ENCODE peak calls at places on chromosome 21, in eight cellular contexts. H is CD4-positive, alpha-beta memory T cell; M is heart left ventricle; D is GM12878; B is adrenal gland; I is spleen; W is ovary; Q is CD8-positive, alpha-beta T cell. V is an unnamed sample. For H3K4me1, the result is how much of the 10 kb centered on the place peaks cover.

GRCh38 chr21:24369751-24370150 is 1237.5 kb downstream of the MRPL39 start:
- DNase-seq in H (no peak), M (no peak), D (no peak), B (no peak), I (no peak), W (no peak), Q (no peak), V (no peak)

GRCh38 chr21:17472592-17473271 is 40.1 kb upstream of the CXADR start:
- DNase-seq in H (no peak), M (no peak), D (no peak), B (no peak), I (no peak), W (no peak), Q (no peak), V (no peak)

GRCh38 chr21:14740116-14740515 is 194.0 kb upstream of the SAMSN1 start:
- DNase-seq in H (no peak), M (no peak), D (no peak), B (no peak), I (no peak), W (no peak), Q (no peak), V (no peak)

GRCh38 chr21:42799948-42800347 is 79.4 kb downstream of the WDR4 start:
- DNase-seq in H (no peak), M (no peak), D (no peak), B (no peak), I (peak), W (no peak), Q (no peak), V (no peak)

GRCh38 chr21:16176570-16176969 is 446.8 kb downstream of the USP25 start:
- DNase-seq in H (no peak), M (no peak), D (no peak), B (no peak), I (no peak), W (no peak), Q (no peak), V (no peak)

GRCh38 chr21:15968911-15969310 is 239.1 kb downstream of the USP25 start:
- DNase-seq in H (no peak), M (no peak), D (no peak), B (no peak), I (no peak), W (no peak), Q (no peak), V (no peak)

GRCh38 chr21:26453258-26453657 is 119.8 kb downstream of the CYYR1 start:
- DNase-seq in H (no peak), M (no peak), D (no peak), B (no peak), I (no peak), W (no peak), Q (no peak), V (no peak)

GRCh38 chr21:14050121-14050520 is 160.6 kb downstream of the LIPI start:
- DNase-seq in H (no peak), M (no peak), D (no peak), B (no peak), I (no peak), W (no peak), Q (no peak), V (no peak)

GRCh38 chr21:31874817-31875216 is 2.0 kb downstream of the HUNK start:
- DNase-seq in H (no peak), M (no peak), D (no peak), B (no peak), I (peak), W (no peak), Q (no peak), V (no peak)

GRCh38 chr21:39633043-39633442 is 20.3 kb downstream of the B3GALT5 start:
- DNase-seq in H (no peak), M (no peak), D (no peak), B (no peak), I (no peak), W (no peak), Q (no peak), V (no peak)

GRCh38 chr21:39612233-39613028 is at the start of gene B3GALT5:
- DNase-seq in H (no peak), M (no peak), D (no peak), B (no peak), I (no peak), W (no peak), Q (no peak), V (no peak)

GRCh38 chr21:26007911-26008579 is 162.5 kb downstream of the APP start:
- DNase-seq in H (no peak), M (no peak), D (no peak), B (no peak), I (no peak), W (no peak), Q (no peak), V (no peak)

GRCh38 chr21:29148535-29148934 is 18.1 kb downstream of the MAP3K7CL start:
- DNase-seq in H (no peak), M (no peak), D (no peak), B (no peak), I (no peak), W (no peak), Q (no peak), V (no peak)

GRCh38 chr21:26954591-26955214 is 12.2 kb downstream of the ADAMTS5 start:
- DNase-seq in H (no peak), M (no peak), D (no peak), B (no peak), I (no peak), W (no peak), Q (no peak), V (no peak)

GRCh38 chr21:36321325-36322082 is 1.5 kb downstream of the MORC3 start:
- DNase-seq in H (no peak), M (no peak), D (no peak), B (peak), I (peak), W (no peak), Q (peak), V (peak)

GRCh38 chr21:36320421-36321324 is 676 bp downstream of the MORC3 start:
- DNase-seq in H (no peak), M (peak), D (peak), B (peak), I (peak), W (peak), Q (no peak), V (no peak)

GRCh38 chr21:36325373-36326010 is 5.5 kb downstream of the MORC3 start:
- DNase-seq in H (no peak), M (no peak), D (no peak), B (no peak), I (no peak), W (no peak), Q (no peak), V (no peak)

GRCh38 chr21:36322083-36322424 is 2.1 kb downstream of the MORC3 start:
- DNase-seq in H (no peak), M (no peak), D (no peak), B (no peak), I (no peak), W (no peak), Q (no peak), V (no peak)

GRCh38 chr21:36323032-36323431 is 3.0 kb downstream of the MORC3 start:
- DNase-seq in H (no peak), M (no peak), D (no peak), B (no peak), I (no peak), W (no peak), Q (no peak), V (no peak)
- H3K4me1 ChIP-seq in H (under half), M (under half), D (under half), B (under half), I (half or more), W (under half), Q (under half), V (under half)

GRCh38 chr21:45291613-45292398 is 4.1 kb upstream of the POFUT2 start:
- DNase-seq in H (no peak), M (peak), D (no peak), B (peak), I (peak), W (peak), Q (no peak), V (no peak)

GRCh38 chr21:45293726-45294401 is 6.2 kb upstream of the POFUT2 start:
- DNase-seq in H (no peak), M (peak), D (no peak), B (no peak), I (peak), W (peak), Q (no peak), V (peak)

GRCh38 chr21:45294509-45295291 is 7.0 kb upstream of the POFUT2 start:
- DNase-seq in H (no peak), M (peak), D (no peak), B (peak), I (peak), W (peak), Q (no peak), V (no peak)

GRCh38 chr21:45292399-45293213 is 4.9 kb upstream of the POFUT2 start:
- DNase-seq in H (peak), M (peak), D (no peak), B (peak), I (peak), W (peak), Q (peak), V (peak)

GRCh38 chr21:45293214-45293725 is 5.6 kb upstream of the POFUT2 start:
- DNase-seq in H (no peak), M (peak), D (no peak), B (peak), I (no peak), W (peak), Q (no peak), V (no peak)
- H3K4me1 ChIP-seq in H (under half), M (under half), D (under half), B (under half), I (half or more), W (under half), Q (under half), V (under half)

GRCh38 chr21:45126085-45126687 is 51.8 kb downstream of the ADARB1 start:
- DNase-seq in H (no peak), M (no peak), D (no peak), B (peak), I (no peak), W (no peak), Q (no peak), V (no peak)
- H3K4me1 ChIP-seq in H (under half), M (under half), D (under half), B (under half), I (half or more), W (under half), Q (under half), V (under half)

GRCh38 chr21:35025206-35026152 is 23.6 kb downstream of the RUNX1 start:
- DNase-seq in H (no peak), M (no peak), D (no peak), B (no peak), I (no peak), W (no peak), Q (no peak), V (no peak)
- H3K4me1 ChIP-seq in H (half or more), M (under half), D (under half), B (under half), I (half or more), W (under half), Q (half or more), V (half or more)

DNA sequence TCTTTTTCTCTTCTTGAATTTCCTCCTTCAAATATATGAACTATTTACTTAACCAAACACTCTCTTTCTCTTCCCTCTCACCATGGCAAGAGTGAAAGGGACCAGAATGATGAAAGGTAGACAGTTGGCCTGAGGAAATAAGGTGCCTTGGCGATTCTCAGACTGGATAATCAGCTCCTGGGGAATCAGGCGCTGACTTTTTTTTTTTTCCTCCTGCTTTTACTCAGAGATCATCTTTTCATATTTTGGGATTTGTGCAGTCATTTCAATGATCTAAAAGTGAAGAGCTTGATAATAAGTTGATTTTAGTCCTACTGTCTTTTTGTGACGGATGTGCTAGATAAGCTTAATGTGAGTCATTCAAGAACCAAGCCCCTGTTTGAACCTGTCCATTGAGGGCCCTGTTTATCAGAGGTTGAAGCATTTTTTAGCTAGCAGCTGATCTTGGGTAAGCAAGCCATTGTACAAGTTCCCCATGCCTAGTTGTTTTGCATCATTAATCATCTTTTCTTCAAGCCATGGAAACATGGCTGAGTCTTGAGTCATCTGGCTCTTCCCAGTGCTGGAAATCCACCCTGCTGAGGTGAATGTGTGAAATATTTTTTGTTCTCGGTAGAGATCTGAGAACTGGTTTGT is 40.8 kb downstream of the ITSN1 start:
- DNase-seq in H (no peak), M (no peak), D (no peak), B (peak), I (no peak), W (no peak), Q (no peak), V (no peak)
- H3K4me1 ChIP-seq in H (under half), M (under half), D (under half), B (under half), I (under half), W (under half), Q (under half), V (under half)

DNA sequence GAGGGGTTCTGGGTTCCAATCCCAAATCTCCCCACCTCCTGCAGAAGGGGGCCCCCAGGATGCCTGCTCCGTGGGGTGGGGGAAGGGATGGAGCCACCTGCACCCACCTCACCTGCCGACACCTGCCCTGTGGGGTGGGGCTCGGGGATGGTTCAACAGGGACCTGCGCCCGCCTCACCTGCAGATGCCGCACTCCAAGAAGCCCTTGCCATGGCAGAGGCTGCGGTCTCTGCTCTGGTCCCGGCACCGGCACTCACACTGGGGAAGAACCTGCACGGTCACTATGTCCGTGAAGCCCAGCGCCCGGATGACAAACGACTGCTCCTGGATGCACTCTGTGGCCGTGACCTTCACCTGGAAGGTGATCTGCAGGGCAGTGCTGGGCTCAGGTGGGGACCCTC is 18.1 kb upstream of the PTTG1IP start:
- DNase-seq in H (no peak), M (peak), D (no peak), B (no peak), I (no peak), W (no peak), Q (no peak), V (no peak)
- H3K4me1 ChIP-seq in H (under half), M (under half), D (under half), B (under half), I (under half), W (under half), Q (under half), V (under half)

V was measured in naive thymus-derived CD4-positive, alpha-beta T cell.